ENCODE peak calls at places on chromosomes 3 and 15, in nine cellular contexts. H, J, O, L, Z, M, F, K and X are unnamed samples.

GRCh38 chr3:191019855-191020254 is 157.4 kb upstream of the GMNC start:
- DNase-seq in L (no peak), H (no peak), J (no peak), M (no peak), O (no peak), Z (no peak), F (no peak), K (no peak), X (no peak)

GRCh38 chr15:77470227-77470626 is 49.5 kb downstream of the HMG20A start:
- DNase-seq in J (no peak), M (no peak), F (no peak), O (no peak), H (no peak), L (no peak), K (no peak), Z (no peak), X (no peak)

GRCh38 chr3:157376596-157377300 is 59.9 kb upstream of the PTX3 start:
- DNase-seq in J (no peak), M (no peak), O (no peak), L (no peak), H (no peak), K (no peak), F (no peak), Z (no peak), X (no peak)

GRCh38 chr15:29988689-29989088 is 94.1 kb upstream of the GOLGA8J start:
- DNase-seq in H (no peak), F (no peak), J (no peak), Z (no peak), L (no peak), O (no peak), M (no peak), K (peak), X (no peak)

GRCh38 chr3:150236683-150237082 is 171.4 kb upstream of the TSC22D2 start:
- DNase-seq in M (no peak), K (no peak), Z (no peak), J (no peak), O (no peak), H (no peak), L (no peak), F (no peak), X (no peak)

GRCh38 chr3:156633335-156633734 is 41.1 kb upstream of the TIPARP start:
- DNase-seq in Z (no peak), O (no peak), K (peak), J (peak), H (no peak), M (peak), F (no peak), L (no peak), X (peak)

GRCh38 chr3:7924228-7924627 is 577.4 kb upstream of the LMCD1 start:
- DNase-seq in M (no peak), K (no peak), F (no peak), J (no peak), L (no peak), H (no peak), Z (no peak), O (no peak), X (no peak)

GRCh38 chr3:125340121-125340520 is 35.0 kb downstream of the ZNF148 start:
- DNase-seq in Z (no peak), M (no peak), H (no peak), L (no peak), F (no peak), K (no peak), O (no peak), J (no peak), X (no peak)

GRCh38 chr3:21747376-21747775 is 3.6 kb downstream of the ZNF385D start:
- DNase-seq in L (no peak), O (no peak), Z (no peak), H (no peak), J (no peak), F (no peak), K (no peak), M (no peak), X (no peak)

GRCh38 chr3:151841801-151842200 is 27.9 kb downstream of the AADAC start:
- DNase-seq in F (no peak), Z (no peak), J (no peak), O (no peak), H (no peak), K (peak), M (no peak), L (no peak), X (no peak)

GRCh38 chr3:23656199-23656598 is 149.6 kb upstream of the UBE2E1 start:
- DNase-seq in Z (no peak), M (no peak), O (no peak), J (no peak), L (no peak), H (no peak), F (no peak), K (no peak), X (no peak)

GRCh38 chr3:42730706-42731420 is 28.3 kb upstream of the HHATL start:
- DNase-seq in K (no peak), M (no peak), F (no peak), L (no peak), O (peak), H (no peak), J (no peak), Z (no peak), X (no peak)

GRCh38 chr15:78977091-78977571 is 32.3 kb upstream of the CTSH start:
- DNase-seq in K (no peak), O (no peak), M (no peak), L (no peak), F (no peak), J (no peak), H (no peak), Z (no peak), X (peak)

GRCh38 chr3:10553586-10554235 is 48.3 kb upstream of the ATP2B2 start:
- DNase-seq in J (no peak), M (no peak), O (peak), Z (no peak), L (no peak), K (no peak), F (no peak), H (no peak), X (no peak)

GRCh38 chr3:171904829-171905228 is 61.7 kb downstream of the TMEM212 start:
- DNase-seq in K (peak), H (no peak), J (no peak), L (no peak), M (no peak), Z (no peak), F (no peak), O (no peak), X (no peak)

GRCh38 chr3:130258532-130258952 is 86.9 kb upstream of the COL6A5 start:
- DNase-seq in J (peak), H (no peak), O (no peak), K (no peak), F (no peak), M (peak), Z (no peak), L (no peak), X (no peak)

GRCh38 chr3:86175593-86175992 is 815.4 kb downstream of the VGLL3 start:
- DNase-seq in H (no peak), L (no peak), F (no peak), J (no peak), K (no peak), Z (no peak), M (no peak), O (no peak), X (no peak)

GRCh38 chr3:126546013-126546412 is 12.7 kb downstream of the C3orf22 start:
- DNase-seq in J (peak), H (no peak), F (no peak), Z (no peak), K (no peak), O (peak), L (peak), M (no peak), X (peak)

GRCh38 chr3:65245133-65246076 is 557.6 kb upstream of the ADAMTS9 start:
- DNase-seq in K (peak), L (no peak), F (no peak), Z (no peak), O (no peak), H (no peak), J (no peak), M (no peak), X (no peak)

GRCh38 chr15:65979837-65980236 is 110.5 kb downstream of the RAB11A start:
- DNase-seq in K (no peak), H (no peak), F (no peak), J (no peak), Z (no peak), M (no peak), L (no peak), O (no peak), X (no peak)

GRCh38 chr3:53254190-53254809 is 1.5 kb downstream of the TKT start:
- DNase-seq in H (no peak), L (no peak), O (no peak), K (no peak), F (no peak), M (no peak), J (no peak), Z (no peak), X (no peak)

GRCh38 chr3:195802261-195802701 is 9.4 kb downstream of the MUC4 start:
- DNase-seq in H (no peak), O (peak), K (no peak), F (no peak), L (peak), Z (no peak), J (no peak), M (no peak), X (no peak)

GRCh38 chr3:81799403-81799802 is 38.0 kb upstream of the GBE1 start:
- DNase-seq in H (no peak), K (no peak), M (no peak), J (no peak), L (no peak), Z (no peak), F (no peak), O (no peak), X (no peak)

GRCh38 chr3:81778678-81779182 is 17.3 kb upstream of the GBE1 start:
- DNase-seq in K (peak), H (no peak), Z (no peak), J (no peak), L (no peak), F (no peak), O (no peak), M (no peak), X (no peak)

GRCh38 chr15:44137750-44138149 is 57.3 kb downstream of the FRMD5 start:
- DNase-seq in F (no peak), O (no peak), M (no peak), J (no peak), K (peak), Z (no peak), H (no peak), L (no peak), X (no peak)

GRCh38 chr3:59726279-59726678 is 676.5 kb upstream of the CFAP20DC start:
- DNase-seq in F (no peak), L (no peak), K (no peak), J (no peak), Z (no peak), H (no peak), M (no peak), O (no peak), X (no peak)

GRCh38 chr3:189952272-189952671 is 168.4 kb downstream of the P3H2 start:
- DNase-seq in H (no peak), K (no peak), M (no peak), O (no peak), Z (no peak), F (no peak), J (no peak), L (no peak), X (no peak)

GRCh38 chr15:74320358-74321247 is 46.8 kb downstream of the CYP11A1 start:
- DNase-seq in Z (no peak), J (peak), O (no peak), M (peak), K (peak), H (no peak), F (no peak), L (no peak), X (peak)

GRCh38 chr15:70258369-70259029 is 160.8 kb upstream of the TLE3 start:
- DNase-seq in L (peak), K (no peak), F (no peak), M (peak), Z (no peak), O (no peak), J (no peak), H (no peak), X (peak)

GRCh38 chr3:131338948-131339640 is 42.5 kb upstream of the NUDT16 start:
- DNase-seq in K (no peak), F (no peak), Z (no peak), J (no peak), O (no peak), H (no peak), L (no peak), M (no peak), X (no peak)

GRCh38 chr15:74635228-74635627 is 19.6 kb downstream of the CLK3 start:
- DNase-seq in Z (no peak), J (peak), M (peak), H (no peak), O (no peak), K (peak), F (peak), L (peak), X (peak)

GRCh38 chr15:48946088-48946839 is 17.5 kb downstream of the SHC4 start:
- DNase-seq in M (no peak), K (peak), Z (no peak), H (no peak), O (no peak), L (no peak), F (peak), J (no peak), X (no peak)

GRCh38 chr15:33107950-33108349 is 86.6 kb downstream of the FMN1 start:
- DNase-seq in H (no peak), M (no peak), O (no peak), L (no peak), K (peak), J (no peak), F (no peak), Z (no peak), X (no peak)

GRCh38 chr3:195803309-195803908 is 8.3 kb downstream of the MUC4 start:
- DNase-seq in J (peak), L (peak), K (no peak), H (no peak), F (no peak), M (no peak), O (peak), Z (no peak), X (peak)

GRCh38 chr3:195071916-195072820 is 198.8 kb downstream of the XXYLT1 start:
- DNase-seq in K (no peak), J (no peak), L (peak), O (peak), Z (no peak), F (no peak), H (peak), M (no peak), X (peak)

GRCh38 chr3:102605146-102605545 is 170.3 kb downstream of the ZPLD1 start:
- DNase-seq in M (no peak), K (no peak), H (no peak), O (no peak), Z (no peak), J (no peak), F (no peak), L (no peak), X (no peak)

GRCh38 chr15:92116320-92116719 is 262.8 kb downstream of the SLCO3A1 start:
- DNase-seq in K (no peak), H (no peak), L (no peak), J (no peak), O (no peak), Z (no peak), F (no peak), M (no peak), X (no peak)

DNA sequence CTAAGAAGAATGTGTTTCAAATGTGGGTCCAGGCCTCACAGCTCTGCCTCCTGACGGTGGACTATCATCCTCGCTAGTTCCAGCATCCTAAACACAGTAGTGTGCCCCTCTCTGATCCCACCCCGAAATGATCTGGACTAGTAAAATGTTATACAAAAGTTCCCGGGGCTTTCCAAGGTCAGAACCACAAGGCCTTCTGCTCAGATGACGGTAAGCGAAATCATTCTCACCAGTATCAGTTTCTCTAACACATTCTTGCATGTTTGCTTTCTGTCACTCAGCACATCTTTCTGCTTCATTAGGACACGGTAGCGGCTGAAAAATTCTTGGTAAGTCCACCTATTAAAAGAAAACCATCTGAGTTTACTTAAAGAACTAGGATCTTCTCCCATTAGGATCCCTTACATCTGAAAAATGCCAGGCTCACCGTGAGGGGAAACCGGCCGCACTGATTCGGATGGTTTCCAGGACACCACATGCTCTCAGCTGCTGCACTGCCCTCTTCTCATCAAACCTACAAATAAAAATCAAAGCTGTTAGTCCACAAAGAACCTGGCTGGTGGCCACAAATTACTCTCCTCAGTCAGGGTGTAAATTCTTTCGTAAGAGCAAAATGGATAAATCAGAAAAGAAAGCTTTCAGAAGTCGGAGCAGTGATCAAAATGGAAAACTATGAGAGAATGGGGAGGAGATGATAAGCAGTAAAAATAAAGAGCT is 83.9 kb upstream of the MYO5C start:
- DNase-seq in L (no peak), F (no peak), J (no peak), K (no peak), M (no peak), H (no peak), O (no peak), Z (no peak), X (no peak)
- TF ChIP-seq POLR2A in L (no peak), F (no peak), J (no peak), K (no peak), M (no peak), H (no peak), O (no peak), Z (no peak), X (no peak)

GRCh38 chr3:177359601-177360357 is 162.5 kb upstream of the TBL1XR1 start:
- DNase-seq in K (peak), L (peak), M (peak), F (peak), O (peak), J (peak), H (peak), Z (peak), X (peak)
- TF ChIP-seq POLR2A in K (peak), L (peak), M (no peak), F (peak), O (no peak), J (peak), H (peak), Z (peak), X (peak)

GRCh38 chr3:57226156-57226555 is 1.4 kb upstream of the APPL1 start:
- DNase-seq in J (no peak), F (no peak), O (no peak), Z (no peak), M (no peak), L (no peak), K (no peak), H (no peak), X (no peak)

GRCh38 chr3:57227204-57227929 is at the start of gene APPL1:
- DNase-seq in F (peak), L (peak), H (peak), Z (peak), O (peak), J (peak), K (peak), M (peak), X (peak)

GRCh38 chr3:57228734-57229505 is 1.4 kb downstream of the APPL1 start:
- DNase-seq in M (no peak), L (no peak), O (no peak), J (no peak), Z (no peak), F (peak), K (peak), H (no peak), X (no peak)

GRCh38 chr3:57230006-57230405 is 2.5 kb downstream of the APPL1 start:
- DNase-seq in L (no peak), M (no peak), Z (no peak), F (no peak), K (no peak), O (no peak), H (no peak), J (no peak), X (no peak)

DNA sequence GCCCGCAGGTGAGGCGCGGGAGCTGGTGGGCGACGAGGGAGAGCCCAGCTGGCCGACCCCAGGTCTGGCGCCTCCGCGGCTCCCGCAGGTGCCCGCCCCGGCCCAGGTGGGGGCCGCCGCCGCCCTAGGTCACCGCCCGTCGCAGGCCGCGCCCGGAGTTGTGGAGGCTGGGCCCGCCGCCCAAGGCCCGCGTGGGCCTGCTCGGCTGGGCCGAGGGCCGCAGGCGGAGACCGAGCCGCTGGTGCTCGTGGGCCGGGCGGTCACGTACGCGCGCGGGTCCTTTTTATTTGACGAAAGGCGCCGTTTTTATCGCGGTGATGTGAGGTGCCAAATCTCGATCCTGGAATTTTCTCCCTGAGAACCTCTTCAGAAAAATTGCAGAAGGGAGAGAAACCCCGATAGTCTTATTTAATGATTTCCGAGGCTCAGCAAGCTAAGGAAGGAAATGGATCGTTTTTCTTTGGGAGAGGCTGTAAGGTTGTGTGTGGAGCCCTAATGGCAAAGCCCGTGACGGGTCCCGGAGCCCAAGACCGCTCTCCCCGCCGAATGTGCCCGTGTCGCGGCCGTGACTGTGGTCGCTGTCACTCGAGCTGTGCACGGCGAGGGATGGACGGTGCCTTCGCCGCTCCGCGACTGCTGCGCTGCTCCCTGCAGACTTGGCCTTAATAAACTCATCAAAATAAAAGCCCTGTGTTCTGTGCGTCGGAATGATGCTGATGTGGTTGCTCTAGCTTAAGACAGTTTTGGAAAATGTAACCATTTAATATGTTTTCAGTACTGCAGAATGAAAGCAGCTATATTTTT is 603 bp downstream of the APPL1 start:
- DNase-seq in H (peak), Z (no peak), L (peak), F (peak), O (peak), J (peak), M (peak), K (peak), X (peak)
- TF ChIP-seq POLR2A in H (no peak), Z (peak), L (no peak), F (no peak), O (peak), J (no peak), M (peak), K (no peak), X (peak)

DNA sequence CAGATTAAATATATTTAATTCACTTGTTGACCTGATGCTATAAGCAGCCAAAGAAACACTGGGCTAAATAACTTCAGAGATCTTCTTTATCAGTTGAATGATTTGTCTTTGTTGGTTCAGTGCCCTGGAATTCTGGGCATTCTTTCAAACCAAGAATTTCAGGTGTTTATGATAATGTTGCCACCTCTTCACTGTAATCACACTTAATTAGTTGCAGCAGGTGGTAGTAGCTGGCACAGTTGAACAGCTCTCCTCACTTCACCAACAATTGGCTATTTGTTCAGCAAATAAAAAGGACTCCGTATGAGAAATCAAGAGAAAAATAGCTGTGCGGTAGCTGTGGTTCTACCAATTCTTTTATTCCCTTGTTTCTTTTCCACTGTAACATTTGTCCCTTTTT is 1109.7 kb downstream of the NSUN3 start:
- DNase-seq in H (no peak), O (no peak), F (no peak), K (no peak), M (no peak), Z (no peak), J (no peak), L (no peak), X (no peak)
- TF ChIP-seq POLR2A in H (no peak), O (no peak), F (no peak), K (no peak), M (no peak), Z (no peak), J (no peak), L (no peak), X (no peak)

GRCh38 chr3:176950743-176951142 is 246.5 kb downstream of the TBL1XR1 start:
- DNase-seq in H (no peak), L (no peak), F (peak), K (peak), Z (no peak), J (no peak), M (no peak), O (no peak), X (no peak)
- TF ChIP-seq POLR2A in H (no peak), L (no peak), F (no peak), K (no peak), Z (no peak), J (no peak), M (no peak), O (no peak), X (no peak)

GRCh38 chr3:168095611-168096209 is at the start of gene GOLIM4:
- DNase-seq in J (peak), M (peak), L (peak), H (peak), F (peak), Z (peak), O (peak), K (peak), X (peak)
- TF ChIP-seq POLR2A in J (peak), M (peak), L (no peak), H (peak), F (peak), Z (peak), O (peak), K (peak), X (peak)